ENCODE peak calls at places on chromosomes 16 and 17, in seven cellular contexts. A is CD4-positive, alpha-beta memory T cell; D is progenitor cell of endocrine pancreas; B is activated T-cell treated with anti-CD3 and anti-CD28 coated beads, Interleukin-2, amount 50 U/mL, for 4 hours; L is CD8-positive, alpha-beta T cell; R is MV-4-11; P is fibroblast of villous mesenchyme. Z is an unnamed sample.

GRCh38 chr16:73572135-73572534 is 524.2 kb upstream of the ZFHX3 start:
- DNase-seq in A (no peak), D (no peak), B (no peak), L (no peak), R (no peak), P (no peak), Z (no peak)

GRCh38 chr17:80545499-80545826 is 825 bp downstream of the RPTOR start:
- DNase-seq in A (no peak), D (no peak), B (no peak), L (no peak), R (no peak), P (no peak), Z (no peak)

GRCh38 chr17:77489898-77490265 is 349.1 kb downstream of the SEC14L1 start:
- DNase-seq in A (no peak), D (no peak), B (no peak), L (peak), R (no peak), P (no peak), Z (no peak)

GRCh38 chr17:34892864-34893263 is 68.4 kb downstream of the CCT6B start:
- DNase-seq in A (peak), D (peak), B (no peak), L (no peak), R (no peak), P (no peak), Z (no peak)

GRCh38 chr16:11310997-11311561 is 29.9 kb upstream of the PRM1 start:
- DNase-seq in A (peak), D (no peak), B (no peak), L (peak), R (peak), P (peak), Z (no peak)

GRCh38 chr17:2023256-2023655 is 1.9 kb downstream of the RTN4RL1 start:
- DNase-seq in A (no peak), D (no peak), B (no peak), L (no peak), R (no peak), P (no peak), Z (no peak)

GRCh38 chr17:4583796-4584124 is 569 bp upstream of the SMTNL2 start:
- DNase-seq in A (no peak), D (no peak), B (no peak), L (no peak), R (peak), P (no peak), Z (peak)

GRCh38 chr17:50360716-50361115 is 12.3 kb downstream of the MRPL27 start:
- DNase-seq in A (no peak), D (no peak), B (no peak), L (no peak), R (no peak), P (no peak), Z (no peak)

GRCh38 chr17:41547921-41548843 is 20.1 kb upstream of the KRT19 start:
- DNase-seq in A (no peak), D (no peak), B (peak), L (no peak), R (peak), P (peak), Z (no peak)

GRCh38 chr17:82520041-82520910 is 744 bp downstream of the FOXK2 start:
- DNase-seq in A (peak), D (no peak), B (peak), L (peak), R (peak), P (peak), Z (no peak)

GRCh38 chr16:90057738-90058173 is 19.4 kb downstream of the PRDM7 start:
- DNase-seq in A (no peak), D (no peak), B (no peak), L (no peak), R (peak), P (peak), Z (no peak)

GRCh38 chr16:74216319-74216718 is 80.3 kb upstream of the PSMD7 start:
- DNase-seq in A (no peak), D (no peak), B (no peak), L (no peak), R (no peak), P (peak), Z (no peak)

GRCh38 chr17:4597975-4598374 is 13.6 kb downstream of the SMTNL2 start:
- DNase-seq in A (no peak), D (no peak), B (no peak), L (no peak), R (no peak), P (no peak), Z (no peak)

GRCh38 chr16:49472598-49472997 is 99.0 kb downstream of the C16orf78 start:
- DNase-seq in A (no peak), D (no peak), B (no peak), L (no peak), R (no peak), P (no peak), Z (no peak)

GRCh38 chr17:78120537-78120936 is 8.0 kb downstream of the TMC6 start:
- DNase-seq in A (no peak), D (no peak), B (no peak), L (no peak), R (no peak), P (no peak), Z (no peak)

GRCh38 chr17:40176409-40177110 is 710 bp upstream of the RAPGEFL1 start:
- DNase-seq in A (no peak), D (no peak), B (no peak), L (no peak), R (no peak), P (no peak), Z (no peak)

GRCh38 chr17:3956983-3957382 is 7.3 kb downstream of the ATP2A3 start:
- DNase-seq in A (no peak), D (no peak), B (no peak), L (no peak), R (no peak), P (no peak), Z (no peak)

GRCh38 chr17:11241611-11242226 is 706 bp downstream of the SHISA6 start:
- DNase-seq in A (no peak), D (no peak), B (no peak), L (no peak), R (no peak), P (no peak), Z (no peak)

GRCh38 chr17:63095879-63096278 is 129.8 kb downstream of the TANC2 start:
- DNase-seq in A (no peak), D (no peak), B (no peak), L (no peak), R (no peak), P (no peak), Z (no peak)

Z was measured in NCI-H1930.